ENCODE peak calls at places on chromosomes 5 and 9, in four cellular contexts. T is PC-3, J is K562, G is kidney. B is an unnamed sample. For H3K4me1, the result is how much of the 10 kb centered on the place peaks cover.

GRCh38 chr9:104987743-104988142 is 59.8 kb upstream of the ABCA1 start:
- DNase-seq in J (no peak), G (no peak), T (peak), B (no peak)

GRCh38 chr5:1315709-1316587 is 21.1 kb upstream of the TERT start:
- DNase-seq in G (peak), J (peak), T (peak), B (no peak)

GRCh38 chr5:77232959-77233358 is 22.5 kb downstream of the PDE8B start:
- DNase-seq in T (peak), G (no peak), J (no peak), B (no peak)

GRCh38 chr5:110356687-110357086 is 369.8 kb downstream of the TMEM232 start:
- DNase-seq in J (no peak), G (no peak), T (no peak), B (no peak)

GRCh38 chr9:98147582-98147981 is 28.6 kb upstream of the TRIM14 start:
- DNase-seq in G (no peak), J (no peak), T (no peak), B (no peak)

GRCh38 chr9:76818271-76818670 is 54.0 kb downstream of the PCA3 start:
- DNase-seq in T (peak), G (peak), J (peak), B (no peak)

GRCh38 chr5:92980491-92980890 is 600.5 kb downstream of the NR2F1-AS1 start:
- DNase-seq in G (no peak), J (no peak), T (no peak), B (no peak)

GRCh38 chr5:159581502-159582249 is 251.4 kb upstream of the IL12B start:
- DNase-seq in G (no peak), J (no peak), T (peak), B (no peak)

GRCh38 chr5:108016101-108016500 is 345.4 kb upstream of the EFNA5 start:
- DNase-seq in G (no peak), J (no peak), T (no peak), B (no peak)

GRCh38 chr9:12935714-12936113 is 160.9 kb downstream of the LURAP1L start:
- DNase-seq in G (no peak), J (no peak), T (no peak), B (no peak)

GRCh38 chr5:15092801-15093200 is 221.2 kb upstream of the ANKH start:
- DNase-seq in G (no peak), J (no peak), T (no peak), B (no peak)

GRCh38 chr9:86511614-86512360 is 157.6 kb upstream of the TUT7 start:
- DNase-seq in G (no peak), J (no peak), T (no peak), B (no peak)

GRCh38 chr5:116658141-116658540 is 83.5 kb upstream of the SEMA6A start:
- DNase-seq in G (no peak), T (no peak), J (no peak), B (no peak)

GRCh38 chr5:168887931-168888330 is 308.8 kb upstream of the PANK3 start:
- DNase-seq in J (no peak), G (no peak), T (no peak), B (no peak)

GRCh38 chr5:168889039-168889438 is 309.9 kb upstream of the PANK3 start:
- DNase-seq in J (no peak), G (no peak), T (no peak), B (no peak)

GRCh38 chr5:168893231-168893630 is 314.1 kb upstream of the PANK3 start:
- DNase-seq in J (no peak), G (no peak), T (no peak), B (no peak)

GRCh38 chr5:168892618-168893017 is 313.4 kb upstream of the PANK3 start:
- DNase-seq in G (no peak), J (no peak), T (no peak), B (no peak)

DNA sequence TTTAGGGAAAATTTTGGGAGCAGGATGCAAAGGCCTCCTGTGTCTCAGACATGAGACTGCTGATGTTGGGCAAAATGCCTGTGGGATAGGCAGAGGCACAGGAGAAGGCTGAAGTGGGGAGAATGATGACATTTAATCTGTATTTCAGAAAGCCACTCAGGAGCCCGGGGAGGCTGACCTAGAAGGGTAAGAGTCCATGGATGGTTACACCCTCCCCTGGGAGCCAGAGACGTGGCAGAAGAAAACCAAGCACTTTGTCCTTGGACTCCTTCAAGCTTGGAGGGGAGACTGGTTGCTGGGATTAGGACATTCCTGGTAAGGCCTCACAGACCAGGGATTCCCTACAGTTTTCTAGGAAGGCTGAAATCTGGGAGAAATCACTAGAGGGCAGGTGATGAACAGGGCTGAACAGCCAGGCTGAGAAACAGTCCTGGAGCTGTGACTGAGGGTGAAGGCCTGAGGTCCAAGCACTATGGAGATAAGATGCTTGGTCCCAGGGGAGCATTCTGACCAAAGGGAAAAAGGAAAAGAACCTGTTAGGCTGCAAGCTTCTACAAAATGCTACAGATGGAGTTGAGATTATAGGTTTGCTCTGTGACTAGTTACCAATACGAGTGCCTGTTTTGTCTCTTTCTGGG is 312.1 kb upstream of the PANK3 start:
- DNase-seq in J (no peak), G (no peak), T (no peak), B (no peak)
- H3K4me1 ChIP-seq in J (under half), G (under half), T (under half), B (under half)

DNA sequence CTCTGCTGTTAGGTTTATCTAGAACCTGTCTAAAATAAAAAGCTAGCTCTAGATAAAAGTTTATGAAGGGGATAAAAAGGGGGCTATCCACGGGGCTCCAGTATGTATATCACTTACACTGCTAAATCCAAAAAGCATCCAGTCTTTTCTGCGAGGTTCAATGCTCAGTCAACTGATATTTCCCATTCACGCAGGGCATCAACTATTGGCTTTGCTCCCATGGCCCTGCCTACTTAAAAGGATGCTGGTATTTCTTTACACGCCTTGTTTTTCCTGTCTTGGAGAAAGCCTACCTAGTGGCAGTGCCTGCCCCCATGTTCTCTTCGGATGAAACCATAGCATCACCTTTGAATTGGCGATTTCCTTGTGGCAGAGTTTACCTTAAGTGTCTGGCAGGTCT is 8.1 kb downstream of the SPRY4 start:
- DNase-seq in T (no peak), J (no peak), G (no peak), B (no peak)
- H3K4me1 ChIP-seq in T (under half), J (under half), G (under half), B (half or more)

DNA sequence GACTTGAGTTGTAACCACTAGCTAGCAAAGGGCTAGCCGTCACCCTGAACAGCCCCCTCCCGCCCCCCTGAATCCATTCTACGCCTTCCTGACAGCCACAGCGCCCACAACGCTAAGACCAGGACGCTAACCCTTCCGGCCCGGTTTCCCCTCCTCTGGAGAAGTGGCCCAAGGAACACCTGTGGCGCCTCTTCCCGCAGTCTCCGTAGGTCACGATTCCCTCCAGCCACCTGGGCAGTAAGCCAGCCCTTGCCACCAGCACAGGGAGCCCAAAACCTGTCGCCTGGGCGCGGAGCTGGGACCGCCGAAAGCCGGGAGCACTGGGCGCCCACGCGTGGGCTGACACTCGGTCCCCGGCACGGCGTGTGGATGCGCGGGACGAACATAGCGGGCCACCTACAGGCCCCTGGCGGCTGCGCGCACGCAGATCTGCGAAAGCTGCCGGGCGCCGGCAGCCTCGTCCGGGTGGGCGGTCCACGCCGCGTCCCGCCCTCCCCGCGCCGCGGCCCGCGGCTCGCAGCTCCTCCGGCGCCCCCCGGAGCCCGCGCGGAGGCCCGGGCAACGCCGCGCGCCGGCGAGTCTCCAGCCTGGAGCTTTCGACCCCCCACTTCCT is 596 bp downstream of the IRF1 start:
- DNase-seq in G (peak), J (peak), T (peak), B (peak)
- H3K4me1 ChIP-seq in G (half or more), J (under half), T (under half), B (half or more)

DNA sequence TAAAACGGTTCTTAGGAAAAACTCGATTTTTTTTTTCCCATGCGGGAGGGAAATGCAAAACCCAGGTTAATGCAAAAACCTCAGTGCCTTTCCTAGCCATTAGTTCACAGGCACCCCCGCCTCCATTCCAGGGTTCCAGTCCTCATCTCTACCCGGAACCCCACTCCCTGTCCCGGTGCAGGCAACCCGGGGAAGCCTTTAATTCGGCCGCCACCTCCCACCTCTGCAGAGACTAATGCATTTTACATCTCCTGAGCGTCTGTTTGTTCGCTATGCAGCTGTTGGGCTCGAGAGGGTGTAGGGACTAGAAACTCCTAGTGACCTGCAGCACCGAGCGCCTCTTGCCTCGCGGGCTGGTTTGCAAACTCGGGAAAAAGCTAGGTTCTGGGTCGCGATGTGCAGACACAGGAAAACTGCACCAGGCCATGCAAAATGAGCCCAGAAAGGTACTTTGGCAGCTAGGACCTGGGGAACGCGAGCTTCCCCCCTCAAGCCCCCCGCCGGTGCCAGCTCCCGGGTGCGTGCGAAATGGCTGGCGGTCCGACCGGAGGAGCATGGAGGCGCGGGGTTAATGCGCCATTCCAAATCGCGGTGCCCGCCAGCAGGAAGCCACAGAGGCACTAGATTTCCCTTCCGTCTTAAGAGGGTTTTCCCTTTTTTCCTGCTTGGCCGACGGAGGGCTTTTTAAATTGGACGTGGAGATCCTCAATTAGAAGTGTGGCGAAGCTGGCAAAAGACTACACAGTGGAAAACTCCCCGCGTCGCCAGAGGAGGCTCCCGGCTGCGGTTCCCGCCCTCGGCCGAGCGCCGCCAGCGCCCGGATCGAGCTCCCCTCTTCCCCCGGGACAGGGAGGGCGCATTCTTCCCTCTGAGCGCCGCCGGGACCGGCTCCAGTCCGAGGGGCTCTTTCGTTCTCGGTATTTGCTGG is 3.4 kb downstream of the GDNF start:
- DNase-seq in T (peak), G (peak), J (no peak), B (no peak)
- H3K4me1 ChIP-seq in T (under half), G (under half), J (under half), B (half or more)

GRCh38 chr9:2743937-2744529 is 26.7 kb downstream of the KCNV2 start:
- DNase-seq in J (no peak), T (no peak), G (no peak), B (no peak)
- H3K4me1 ChIP-seq in J (under half), T (under half), G (under half), B (under half)

DNA sequence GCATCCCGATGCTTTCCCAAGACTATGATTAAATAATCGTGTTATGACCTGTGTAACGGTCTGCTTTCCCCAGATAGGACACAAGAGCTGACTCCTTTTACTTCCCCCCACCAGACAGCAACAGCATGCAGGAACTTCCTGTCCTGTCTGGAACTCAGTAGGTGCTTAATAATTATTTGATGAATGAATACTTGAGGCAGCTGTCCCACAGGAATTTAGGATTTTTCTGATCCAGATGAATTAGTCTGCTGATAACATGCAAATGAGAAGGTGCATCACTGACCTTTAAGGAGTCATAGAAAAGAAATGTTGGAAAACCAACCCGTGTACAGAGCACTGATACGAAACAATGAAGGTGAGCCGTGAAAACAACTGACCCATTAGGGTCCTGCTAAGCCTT is 12.2 kb downstream of the RNF130 start:
- DNase-seq in T (no peak), G (no peak), J (no peak), B (no peak)
- H3K4me1 ChIP-seq in T (under half), G (under half), J (under half), B (under half)

GRCh38 chr5:54689411-54690251 is 172.1 kb downstream of the SNX18 start:
- DNase-seq in J (no peak), G (no peak), T (no peak), B (peak)
- H3K4me1 ChIP-seq in J (under half), G (under half), T (under half), B (under half)

DNA sequence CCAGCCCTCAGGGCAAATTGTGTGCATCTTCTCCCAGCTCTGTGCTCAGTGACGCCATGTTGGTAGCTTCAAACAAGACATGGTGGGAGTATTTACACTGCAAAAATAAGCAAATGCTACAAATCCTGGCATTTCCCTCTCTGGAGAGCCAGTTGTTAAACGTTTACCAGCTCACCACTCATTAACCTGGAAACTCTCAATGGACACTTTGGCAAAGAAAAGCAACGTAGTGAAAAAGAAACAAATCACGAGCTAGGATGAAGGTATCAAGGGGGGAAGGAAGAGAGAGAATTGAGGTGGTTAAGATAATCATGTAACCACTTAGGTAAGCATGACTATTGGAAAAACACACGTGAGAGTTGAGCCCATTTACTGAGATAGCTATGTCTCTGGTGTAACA is 72.5 kb downstream of the MRPS30 start:
- DNase-seq in T (no peak), J (no peak), G (no peak), B (no peak)
- H3K4me1 ChIP-seq in T (under half), J (under half), G (under half), B (under half)

DNA sequence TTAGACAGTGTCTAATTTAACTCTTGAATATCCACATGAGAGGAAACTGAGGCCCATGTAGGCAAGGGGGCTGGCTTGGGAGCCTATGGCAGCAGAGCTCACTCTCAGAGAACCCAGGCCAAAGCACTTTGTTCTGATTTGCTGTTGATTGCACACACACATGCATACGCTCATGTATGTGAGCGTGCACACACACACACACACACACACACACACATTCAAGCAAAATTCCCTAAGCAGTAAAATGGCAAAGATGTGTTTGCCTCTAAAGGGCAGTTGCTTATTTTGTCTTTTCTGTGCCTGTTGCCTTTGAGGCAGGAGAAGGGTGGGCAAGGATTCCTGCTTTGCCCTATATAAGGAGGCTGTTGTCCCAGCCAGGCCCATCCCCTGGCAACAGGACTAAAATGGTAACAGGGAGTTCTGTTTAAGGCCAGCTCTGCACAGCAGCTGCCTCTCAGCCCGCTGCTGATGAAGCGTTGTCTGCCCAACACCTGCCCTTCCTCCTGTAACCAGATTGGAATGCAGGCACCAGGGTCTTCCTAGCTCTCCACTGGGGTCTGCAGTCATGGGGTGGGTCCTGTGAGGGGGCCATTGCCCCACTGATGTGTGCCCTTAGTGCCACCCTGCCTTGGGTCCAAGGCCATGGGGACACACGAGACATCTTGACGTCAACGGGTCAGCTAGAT is 64.4 kb downstream of the PPARGC1B start:
- DNase-seq in G (no peak), J (no peak), T (no peak), B (no peak)
- H3K4me1 ChIP-seq in G (under half), J (under half), T (under half), B (half or more)